ENCODE peak calls at places on chromosomes 12 and 14, in ten cellular contexts. One of them, this sample, is unnamed.

GRCh38 chr12:15644700-15645099 is 144.5 kb downstream of the EPS8 start:
- DNase-seq in psoas muscle: no peak
- DNase-seq in mammary epithelial cell: no peak
- DNase-seq in endothelial cell: no peak
- DNase-seq in T1000: no peak
- DNase-seq in SJCRH30: no peak
- DNase-seq in stimulated activated naive CD8-positive, alpha-beta T cell treated with anti-CD3 and anti-CD28 coated beads, Interleukin-15, amount 100 ng/mL, for 72 hours: no peak
- DNase-seq in left ventricle myocardium superior: no peak
- DNase-seq in mesenchymal stem cell: no peak
- DNase-seq in GM03348: peak
- DNase-seq in this sample: no peak

GRCh38 chr14:95220663-95221231 is 63.4 kb upstream of the DICER1 start:
- DNase-seq in GM03348: no peak
- DNase-seq in mesenchymal stem cell: peak
- DNase-seq in psoas muscle: no peak
- DNase-seq in endothelial cell: no peak
- DNase-seq in T1000: no peak
- DNase-seq in mammary epithelial cell: no peak
- DNase-seq in left ventricle myocardium superior: no peak
- DNase-seq in stimulated activated naive CD8-positive, alpha-beta T cell treated with anti-CD3 and anti-CD28 coated beads, Interleukin-15, amount 100 ng/mL, for 72 hours: no peak
- DNase-seq in SJCRH30: no peak
- DNase-seq in this sample: no peak

GRCh38 chr12:58443981-58444371 is 476.3 kb downstream of the LRIG3 start:
- DNase-seq in psoas muscle: no peak
- DNase-seq in left ventricle myocardium superior: no peak
- DNase-seq in SJCRH30: peak
- DNase-seq in stimulated activated naive CD8-positive, alpha-beta T cell treated with anti-CD3 and anti-CD28 coated beads, Interleukin-15, amount 100 ng/mL, for 72 hours: no peak
- DNase-seq in endothelial cell: no peak
- DNase-seq in T1000: no peak
- DNase-seq in mammary epithelial cell: no peak
- DNase-seq in GM03348: no peak
- DNase-seq in mesenchymal stem cell: peak
- DNase-seq in this sample: no peak

GRCh38 chr14:75646762-75647161 is 13.9 kb downstream of the ERG28 start:
- DNase-seq in psoas muscle: peak
- DNase-seq in mammary epithelial cell: no peak
- DNase-seq in stimulated activated naive CD8-positive, alpha-beta T cell treated with anti-CD3 and anti-CD28 coated beads, Interleukin-15, amount 100 ng/mL, for 72 hours: no peak
- DNase-seq in GM03348: no peak
- DNase-seq in left ventricle myocardium superior: no peak
- DNase-seq in mesenchymal stem cell: no peak
- DNase-seq in SJCRH30: no peak
- DNase-seq in T1000: no peak
- DNase-seq in endothelial cell: no peak
- DNase-seq in this sample: no peak

GRCh38 chr12:107864235-107864634 is 89.7 kb downstream of the ASCL4 start:
- DNase-seq in mesenchymal stem cell: no peak
- DNase-seq in endothelial cell: no peak
- DNase-seq in stimulated activated naive CD8-positive, alpha-beta T cell treated with anti-CD3 and anti-CD28 coated beads, Interleukin-15, amount 100 ng/mL, for 72 hours: no peak
- DNase-seq in psoas muscle: no peak
- DNase-seq in GM03348: no peak
- DNase-seq in T1000: no peak
- DNase-seq in mammary epithelial cell: no peak
- DNase-seq in SJCRH30: no peak
- DNase-seq in left ventricle myocardium superior: no peak
- DNase-seq in this sample: no peak

GRCh38 chr12:12717586-12718381 is 616 bp downstream of the CDKN1B start:
- DNase-seq in psoas muscle: peak
- DNase-seq in left ventricle myocardium superior: peak
- DNase-seq in mammary epithelial cell: peak
- DNase-seq in mesenchymal stem cell: peak
- DNase-seq in endothelial cell: peak
- DNase-seq in GM03348: no peak
- DNase-seq in stimulated activated naive CD8-positive, alpha-beta T cell treated with anti-CD3 and anti-CD28 coated beads, Interleukin-15, amount 100 ng/mL, for 72 hours: peak
- DNase-seq in T1000: no peak
- DNase-seq in SJCRH30: peak
- DNase-seq in this sample: no peak

GRCh38 chr12:111067498-111067897 is 147.1 kb upstream of the MYL2 start:
- DNase-seq in endothelial cell: no peak
- DNase-seq in left ventricle myocardium superior: no peak
- DNase-seq in stimulated activated naive CD8-positive, alpha-beta T cell treated with anti-CD3 and anti-CD28 coated beads, Interleukin-15, amount 100 ng/mL, for 72 hours: no peak
- DNase-seq in SJCRH30: no peak
- DNase-seq in T1000: no peak
- DNase-seq in mammary epithelial cell: no peak
- DNase-seq in GM03348: no peak
- DNase-seq in psoas muscle: no peak
- DNase-seq in mesenchymal stem cell: no peak
- DNase-seq in this sample: no peak

GRCh38 chr12:10847701-10848100 is 1.6 kb downstream of the PRR4 start:
- DNase-seq in psoas muscle: no peak
- DNase-seq in endothelial cell: no peak
- DNase-seq in mammary epithelial cell: no peak
- DNase-seq in left ventricle myocardium superior: no peak
- DNase-seq in mesenchymal stem cell: no peak
- DNase-seq in SJCRH30: peak
- DNase-seq in GM03348: no peak
- DNase-seq in stimulated activated naive CD8-positive, alpha-beta T cell treated with anti-CD3 and anti-CD28 coated beads, Interleukin-15, amount 100 ng/mL, for 72 hours: no peak
- DNase-seq in T1000: no peak
- DNase-seq in this sample: no peak

GRCh38 chr14:75101491-75101890 is 25.4 kb downstream of the NEK9 start:
- DNase-seq in mesenchymal stem cell: no peak
- DNase-seq in endothelial cell: no peak
- DNase-seq in SJCRH30: peak
- DNase-seq in GM03348: no peak
- DNase-seq in stimulated activated naive CD8-positive, alpha-beta T cell treated with anti-CD3 and anti-CD28 coated beads, Interleukin-15, amount 100 ng/mL, for 72 hours: no peak
- DNase-seq in mammary epithelial cell: no peak
- DNase-seq in psoas muscle: no peak
- DNase-seq in left ventricle myocardium superior: no peak
- DNase-seq in T1000: no peak
- DNase-seq in this sample: no peak

GRCh38 chr14:69573841-69574265 is 818 bp downstream of the CCDC177 start:
- DNase-seq in psoas muscle: no peak
- DNase-seq in stimulated activated naive CD8-positive, alpha-beta T cell treated with anti-CD3 and anti-CD28 coated beads, Interleukin-15, amount 100 ng/mL, for 72 hours: peak
- DNase-seq in mesenchymal stem cell: no peak
- DNase-seq in GM03348: no peak
- DNase-seq in mammary epithelial cell: no peak
- DNase-seq in left ventricle myocardium superior: no peak
- DNase-seq in endothelial cell: no peak
- DNase-seq in T1000: no peak
- DNase-seq in SJCRH30: peak
- DNase-seq in this sample: peak

GRCh38 chr14:65019944-65020566 is 33.4 kb downstream of the FNTB start:
- DNase-seq in T1000: no peak
- DNase-seq in endothelial cell: peak
- DNase-seq in mesenchymal stem cell: peak
- DNase-seq in mammary epithelial cell: peak
- DNase-seq in left ventricle myocardium superior: no peak
- DNase-seq in SJCRH30: peak
- DNase-seq in psoas muscle: no peak
- DNase-seq in stimulated activated naive CD8-positive, alpha-beta T cell treated with anti-CD3 and anti-CD28 coated beads, Interleukin-15, amount 100 ng/mL, for 72 hours: no peak
- DNase-seq in GM03348: peak
- DNase-seq in this sample: no peak

GRCh38 chr12:111076611-111077451 is 156.5 kb upstream of the MYL2 start:
- DNase-seq in mesenchymal stem cell: no peak
- DNase-seq in stimulated activated naive CD8-positive, alpha-beta T cell treated with anti-CD3 and anti-CD28 coated beads, Interleukin-15, amount 100 ng/mL, for 72 hours: no peak
- DNase-seq in mammary epithelial cell: no peak
- DNase-seq in endothelial cell: no peak
- DNase-seq in T1000: no peak
- DNase-seq in GM03348: no peak
- DNase-seq in psoas muscle: no peak
- DNase-seq in SJCRH30: no peak
- DNase-seq in left ventricle myocardium superior: no peak
- DNase-seq in this sample: no peak

GRCh38 chr14:34496007-34496678 is 34.1 kb upstream of the SPTSSA start:
- DNase-seq in T1000: no peak
- DNase-seq in stimulated activated naive CD8-positive, alpha-beta T cell treated with anti-CD3 and anti-CD28 coated beads, Interleukin-15, amount 100 ng/mL, for 72 hours: no peak
- DNase-seq in left ventricle myocardium superior: peak
- DNase-seq in psoas muscle: peak
- DNase-seq in endothelial cell: no peak
- DNase-seq in GM03348: no peak
- DNase-seq in SJCRH30: no peak
- DNase-seq in mammary epithelial cell: no peak
- DNase-seq in mesenchymal stem cell: no peak
- DNase-seq in this sample: no peak

GRCh38 chr14:93295541-93296220 is 37.2 kb downstream of the BTBD7 start:
- DNase-seq in left ventricle myocardium superior: no peak
- DNase-seq in GM03348: no peak
- DNase-seq in stimulated activated naive CD8-positive, alpha-beta T cell treated with anti-CD3 and anti-CD28 coated beads, Interleukin-15, amount 100 ng/mL, for 72 hours: no peak
- DNase-seq in SJCRH30: no peak
- DNase-seq in endothelial cell: no peak
- DNase-seq in mesenchymal stem cell: no peak
- DNase-seq in psoas muscle: no peak
- DNase-seq in T1000: no peak
- DNase-seq in mammary epithelial cell: no peak
- DNase-seq in this sample: peak

GRCh38 chr12:3231399-3231876 is 154.3 kb downstream of the TSPAN9 start:
- DNase-seq in psoas muscle: peak
- DNase-seq in mesenchymal stem cell: no peak
- DNase-seq in mammary epithelial cell: no peak
- DNase-seq in stimulated activated naive CD8-positive, alpha-beta T cell treated with anti-CD3 and anti-CD28 coated beads, Interleukin-15, amount 100 ng/mL, for 72 hours: no peak
- DNase-seq in GM03348: peak
- DNase-seq in endothelial cell: no peak
- DNase-seq in left ventricle myocardium superior: peak
- DNase-seq in SJCRH30: peak
- DNase-seq in T1000: no peak
- DNase-seq in this sample: no peak

GRCh38 chr12:52311282-52311643 is 9.9 kb downstream of the KRT83 start:
- DNase-seq in psoas muscle: no peak
- DNase-seq in mesenchymal stem cell: no peak
- DNase-seq in stimulated activated naive CD8-positive, alpha-beta T cell treated with anti-CD3 and anti-CD28 coated beads, Interleukin-15, amount 100 ng/mL, for 72 hours: no peak
- DNase-seq in left ventricle myocardium superior: no peak
- DNase-seq in T1000: no peak
- DNase-seq in mammary epithelial cell: no peak
- DNase-seq in endothelial cell: no peak
- DNase-seq in SJCRH30: no peak
- DNase-seq in GM03348: peak
- DNase-seq in this sample: no peak

GRCh38 chr12:53232641-53233538 is 881 bp upstream of the RARG start:
- DNase-seq in T1000: no peak
- DNase-seq in psoas muscle: peak
- DNase-seq in mammary epithelial cell: peak
- DNase-seq in mesenchymal stem cell: peak
- DNase-seq in SJCRH30: peak
- DNase-seq in endothelial cell: no peak
- DNase-seq in GM03348: peak
- DNase-seq in left ventricle myocardium superior: peak
- DNase-seq in stimulated activated naive CD8-positive, alpha-beta T cell treated with anti-CD3 and anti-CD28 coated beads, Interleukin-15, amount 100 ng/mL, for 72 hours: no peak
- DNase-seq in this sample: no peak

GRCh38 chr14:58695514-58695913 is 57.8 kb downstream of the DACT1 start:
- DNase-seq in SJCRH30: no peak
- DNase-seq in T1000: no peak
- DNase-seq in mesenchymal stem cell: no peak
- DNase-seq in psoas muscle: no peak
- DNase-seq in left ventricle myocardium superior: no peak
- DNase-seq in mammary epithelial cell: no peak
- DNase-seq in GM03348: no peak
- DNase-seq in stimulated activated naive CD8-positive, alpha-beta T cell treated with anti-CD3 and anti-CD28 coated beads, Interleukin-15, amount 100 ng/mL, for 72 hours: no peak
- DNase-seq in endothelial cell: no peak
- DNase-seq in this sample: no peak